ENCODE peak calls at places on chromosomes 7 and 10, in six cellular contexts. One of them, this sample, is unnamed.

GRCh38 chr7:150430465-150431085 is 19.9 kb upstream of the GIMAP8 start:
- DNase-seq in HTR-8/SVneo: no peak
- DNase-seq in NCI-H526: no peak
- DNase-seq in fibroblast of pulmonary artery: no peak
- DNase-seq in AG04449: no peak
- DNase-seq in germinal center: no peak
- DNase-seq in this sample: no peak

GRCh38 chr7:83306487-83306886 is 143.8 kb upstream of the PCLO start:
- DNase-seq in HTR-8/SVneo: no peak
- DNase-seq in fibroblast of pulmonary artery: no peak
- DNase-seq in germinal center: no peak
- DNase-seq in NCI-H526: no peak
- DNase-seq in AG04449: no peak
- DNase-seq in this sample: no peak

GRCh38 chr7:123191132-123191531 is 8.6 kb downstream of the SLC13A1 start:
- DNase-seq in AG04449: no peak
- DNase-seq in fibroblast of pulmonary artery: no peak
- DNase-seq in NCI-H526: no peak
- DNase-seq in HTR-8/SVneo: no peak
- DNase-seq in germinal center: no peak
- DNase-seq in this sample: no peak

GRCh38 chr7:103059471-103059870 is 15.1 kb downstream of the FBXL13 start:
- DNase-seq in AG04449: no peak
- DNase-seq in fibroblast of pulmonary artery: peak
- DNase-seq in NCI-H526: no peak
- DNase-seq in HTR-8/SVneo: no peak
- DNase-seq in germinal center: no peak
- DNase-seq in this sample: no peak

GRCh38 chr7:32059289-32060045 is 10.7 kb downstream of the PDE1C start:
- DNase-seq in NCI-H526: peak
- DNase-seq in AG04449: peak
- DNase-seq in germinal center: no peak
- DNase-seq in fibroblast of pulmonary artery: no peak
- DNase-seq in HTR-8/SVneo: no peak
- DNase-seq in this sample: no peak

GRCh38 chr7:51013861-51014511 is 231.3 kb upstream of the GRB10 start:
- DNase-seq in germinal center: no peak
- DNase-seq in fibroblast of pulmonary artery: no peak
- DNase-seq in NCI-H526: no peak
- DNase-seq in HTR-8/SVneo: no peak
- DNase-seq in AG04449: no peak
- DNase-seq in this sample: no peak

GRCh38 chr7:156378806-156379205 is 261.8 kb upstream of the RNF32 start:
- DNase-seq in fibroblast of pulmonary artery: no peak
- DNase-seq in AG04449: no peak
- DNase-seq in NCI-H526: no peak
- DNase-seq in HTR-8/SVneo: no peak
- DNase-seq in germinal center: no peak
- DNase-seq in this sample: no peak

GRCh38 chr7:2641406-2642393 is 9.9 kb downstream of the TTYH3 start:
- DNase-seq in fibroblast of pulmonary artery: peak
- DNase-seq in AG04449: peak
- DNase-seq in NCI-H526: no peak
- DNase-seq in germinal center: peak
- DNase-seq in HTR-8/SVneo: no peak
- DNase-seq in this sample: no peak

GRCh38 chr10:110456046-110456445 is 41.7 kb upstream of the DUSP5 start:
- DNase-seq in fibroblast of pulmonary artery: no peak
- DNase-seq in HTR-8/SVneo: no peak
- DNase-seq in AG04449: no peak
- DNase-seq in germinal center: no peak
- DNase-seq in NCI-H526: no peak
- DNase-seq in this sample: no peak

GRCh38 chr7:35694784-35695627 is at the start of gene HERPUD2:
- DNase-seq in NCI-H526: peak
- DNase-seq in AG04449: no peak
- DNase-seq in germinal center: peak
- DNase-seq in HTR-8/SVneo: peak
- DNase-seq in fibroblast of pulmonary artery: peak
- DNase-seq in this sample: peak

GRCh38 chr7:138667535-138667934 is 33.6 kb downstream of the SVOPL start:
- DNase-seq in HTR-8/SVneo: no peak
- DNase-seq in AG04449: no peak
- DNase-seq in germinal center: no peak
- DNase-seq in NCI-H526: no peak
- DNase-seq in fibroblast of pulmonary artery: no peak
- DNase-seq in this sample: no peak

GRCh38 chr10:561721-562120 is 127.7 kb downstream of the DIP2C start:
- DNase-seq in NCI-H526: no peak
- DNase-seq in AG04449: no peak
- DNase-seq in germinal center: no peak
- DNase-seq in HTR-8/SVneo: no peak
- DNase-seq in fibroblast of pulmonary artery: no peak
- DNase-seq in this sample: no peak

GRCh38 chr10:88113232-88113631 is 249.8 kb downstream of the PTEN start:
- DNase-seq in germinal center: peak
- DNase-seq in fibroblast of pulmonary artery: peak
- DNase-seq in AG04449: no peak
- DNase-seq in HTR-8/SVneo: no peak
- DNase-seq in NCI-H526: no peak
- DNase-seq in this sample: no peak

GRCh38 chr10:130652544-130652943 is 516.4 kb downstream of the GLRX3 start:
- DNase-seq in germinal center: no peak
- DNase-seq in NCI-H526: no peak
- DNase-seq in HTR-8/SVneo: no peak
- DNase-seq in AG04449: no peak
- DNase-seq in fibroblast of pulmonary artery: no peak
- DNase-seq in this sample: no peak

GRCh38 chr10:35545079-35545657 is 60.0 kb upstream of the GJD4 start:
- DNase-seq in NCI-H526: no peak
- DNase-seq in HTR-8/SVneo: no peak
- DNase-seq in AG04449: no peak
- DNase-seq in germinal center: no peak
- DNase-seq in fibroblast of pulmonary artery: no peak
- DNase-seq in this sample: no peak

GRCh38 chr10:36023939-36024338 is 381.8 kb upstream of the FZD8 start:
- DNase-seq in HTR-8/SVneo: no peak
- DNase-seq in NCI-H526: no peak
- DNase-seq in germinal center: no peak
- DNase-seq in fibroblast of pulmonary artery: peak
- DNase-seq in AG04449: peak
- DNase-seq in this sample: peak

GRCh38 chr10:97297556-97298222 is 5.3 kb upstream of the ARHGAP19 start:
- DNase-seq in HTR-8/SVneo: no peak
- DNase-seq in germinal center: no peak
- DNase-seq in fibroblast of pulmonary artery: no peak
- DNase-seq in NCI-H526: no peak
- DNase-seq in AG04449: no peak
- DNase-seq in this sample: no peak

GRCh38 chr7:80309971-80310549 is 175.4 kb downstream of the GNAI1 start:
- DNase-seq in AG04449: no peak
- DNase-seq in germinal center: no peak
- DNase-seq in fibroblast of pulmonary artery: no peak
- DNase-seq in NCI-H526: no peak
- DNase-seq in HTR-8/SVneo: no peak
- DNase-seq in this sample: no peak

GRCh38 chr7:117731455-117731854 is 141.8 kb downstream of the CTTNBP2 start:
- DNase-seq in HTR-8/SVneo: no peak
- DNase-seq in NCI-H526: no peak
- DNase-seq in fibroblast of pulmonary artery: no peak
- DNase-seq in germinal center: no peak
- DNase-seq in AG04449: no peak
- DNase-seq in this sample: no peak

GRCh38 chr7:75892634-75893272 is 13.9 kb downstream of the RHBDD2 start:
- DNase-seq in germinal center: no peak
- DNase-seq in fibroblast of pulmonary artery: peak
- DNase-seq in NCI-H526: peak
- DNase-seq in HTR-8/SVneo: no peak
- DNase-seq in AG04449: no peak
- DNase-seq in this sample: no peak

GRCh38 chr10:69569144-69569934 is 3.9 kb downstream of the NEUROG3 start:
- DNase-seq in germinal center: no peak
- DNase-seq in HTR-8/SVneo: no peak
- DNase-seq in AG04449: no peak
- DNase-seq in NCI-H526: no peak
- DNase-seq in fibroblast of pulmonary artery: no peak
- DNase-seq in this sample: no peak

GRCh38 chr7:135704698-135705097 is 23.3 kb downstream of the SLC13A4 start:
- DNase-seq in germinal center: no peak
- DNase-seq in fibroblast of pulmonary artery: no peak
- DNase-seq in AG04449: no peak
- DNase-seq in NCI-H526: no peak
- DNase-seq in HTR-8/SVneo: no peak
- DNase-seq in this sample: no peak

GRCh38 chr10:20100157-20100556 is 283.9 kb downstream of the PLXDC2 start:
- DNase-seq in germinal center: no peak
- DNase-seq in AG04449: no peak
- DNase-seq in HTR-8/SVneo: no peak
- DNase-seq in NCI-H526: no peak
- DNase-seq in fibroblast of pulmonary artery: peak
- DNase-seq in this sample: no peak

GRCh38 chr7:66454600-66455225 is 174.0 kb upstream of the KCTD7 start:
- DNase-seq in fibroblast of pulmonary artery: no peak
- DNase-seq in germinal center: no peak
- DNase-seq in HTR-8/SVneo: no peak
- DNase-seq in NCI-H526: no peak
- DNase-seq in AG04449: no peak
- DNase-seq in this sample: no peak

GRCh38 chr10:113681533-113682470 is 2.1 kb downstream of the CASP7 start:
- DNase-seq in germinal center: no peak
- DNase-seq in fibroblast of pulmonary artery: peak
- DNase-seq in HTR-8/SVneo: no peak
- DNase-seq in NCI-H526: no peak
- DNase-seq in AG04449: no peak
- DNase-seq in this sample: no peak

GRCh38 chr7:50599385-50599784 is 34.2 kb upstream of the DDC start:
- DNase-seq in germinal center: no peak
- DNase-seq in NCI-H526: no peak
- DNase-seq in fibroblast of pulmonary artery: no peak
- DNase-seq in AG04449: no peak
- DNase-seq in HTR-8/SVneo: no peak
- DNase-seq in this sample: no peak

GRCh38 chr10:44977287-44978212 is 1.1 kb downstream of the DEPP1 start:
- DNase-seq in fibroblast of pulmonary artery: peak
- DNase-seq in AG04449: no peak
- DNase-seq in germinal center: no peak
- DNase-seq in NCI-H526: no peak
- DNase-seq in HTR-8/SVneo: no peak
- DNase-seq in this sample: no peak

GRCh38 chr10:79250259-79250658 is 97.0 kb upstream of the PPIF start:
- DNase-seq in AG04449: no peak
- DNase-seq in NCI-H526: no peak
- DNase-seq in fibroblast of pulmonary artery: no peak
- DNase-seq in germinal center: peak
- DNase-seq in HTR-8/SVneo: no peak
- DNase-seq in this sample: no peak

GRCh38 chr10:44261296-44261695 is 123.6 kb downstream of the CXCL12 start:
- DNase-seq in germinal center: no peak
- DNase-seq in fibroblast of pulmonary artery: no peak
- DNase-seq in NCI-H526: no peak
- DNase-seq in HTR-8/SVneo: no peak
- DNase-seq in AG04449: no peak
- DNase-seq in this sample: no peak

GRCh38 chr7:4163565-4164203 is 518.4 kb upstream of the FOXK1 start:
- DNase-seq in HTR-8/SVneo: no peak
- DNase-seq in AG04449: no peak
- DNase-seq in germinal center: no peak
- DNase-seq in fibroblast of pulmonary artery: no peak
- DNase-seq in NCI-H526: no peak
- DNase-seq in this sample: no peak

GRCh38 chr7:81478664-81479063 is 291.2 kb downstream of the HGF start:
- DNase-seq in germinal center: no peak
- DNase-seq in NCI-H526: peak
- DNase-seq in fibroblast of pulmonary artery: no peak
- DNase-seq in AG04449: no peak
- DNase-seq in HTR-8/SVneo: no peak
- DNase-seq in this sample: no peak

GRCh38 chr10:49592726-49593563 is 17.2 kb upstream of the SLC18A3 start:
- DNase-seq in HTR-8/SVneo: peak
- DNase-seq in fibroblast of pulmonary artery: peak
- DNase-seq in NCI-H526: peak
- DNase-seq in germinal center: peak
- DNase-seq in AG04449: no peak
- DNase-seq in this sample: no peak

GRCh38 chr7:151244156-151244870 is 4.2 kb downstream of the SMARCD3 start:
- DNase-seq in AG04449: no peak
- DNase-seq in fibroblast of pulmonary artery: peak
- DNase-seq in germinal center: peak
- DNase-seq in NCI-H526: peak
- DNase-seq in HTR-8/SVneo: peak
- DNase-seq in this sample: no peak